ENCODE peak calls at places on chromosomes 6 and 20, in seven cellular contexts. U, M, V, A, P, X and Q are unnamed samples.
A peak's percentile ranks its signal among the peaks of the same experiment; 100 is the strongest.

GRCh38 chr6:4371207-4371921 is 236.0 kb upstream of the ECI2 start:
- DNase-seq in U (peak; percentile 85), M (no peak), V (no peak), A (no peak), P (no peak), X (no peak), Q (peak; percentile 88)

GRCh38 chr6:139251377-139252017 is 40.3 kb downstream of the TXLNB start:
- DNase-seq in U (no peak), M (no peak), V (no peak), A (no peak), P (no peak), X (no peak), Q (no peak)

GRCh38 chr20:57609842-57610167 is 10.4 kb downstream of the ZBP1 start:
- DNase-seq in U (no peak), M (no peak), V (no peak), A (no peak), P (no peak), X (no peak), Q (no peak)

GRCh38 chr6:117508450-117508971 is 26.0 kb downstream of the DCBLD1 start:
- DNase-seq in U (no peak), M (no peak), V (no peak), A (no peak), P (no peak), X (no peak), Q (no peak)

GRCh38 chr6:41591859-41592502 is 45.8 kb downstream of the FOXP4 start:
- DNase-seq in U (peak; percentile 69), M (peak; percentile 76), V (peak; percentile 82), A (peak; percentile 57), P (peak; percentile 84), X (peak; percentile 87), Q (peak; percentile 32)

GRCh38 chr6:153804755-153805330 is 234.2 kb upstream of the OPRM1 start:
- DNase-seq in U (no peak), M (no peak), V (no peak), A (no peak), P (no peak), X (no peak), Q (no peak)

GRCh38 chr6:138970856-138971425 is 17.1 kb downstream of the REPS1 start:
- DNase-seq in U (peak; percentile 97), M (no peak), V (no peak), A (no peak), P (no peak), X (no peak), Q (peak; percentile 87)

GRCh38 chr6:127225497-127225896 is 41.2 kb upstream of the RNF146 start:
- DNase-seq in U (no peak), M (no peak), V (no peak), A (no peak), P (no peak), X (no peak), Q (no peak)

GRCh38 chr6:47135772-47136171 is 93.6 kb upstream of the ADGRF1 start:
- DNase-seq in U (peak; percentile 92), M (peak; percentile 15), V (no peak), A (no peak), P (no peak), X (no peak), Q (peak; percentile 96)

GRCh38 chr6:34522740-34523139 is 33.4 kb downstream of the SPDEF start:
- DNase-seq in U (no peak), M (no peak), V (no peak), A (no peak), P (no peak), X (no peak), Q (no peak)